ENCODE peak calls at places on chromosomes 1 and 21, in seven cellular contexts. X is CD8-positive, alpha-beta memory T cell; W is tibial artery; O is lower lobe of right lung; A is Panc1; N is spleen; R is lung. T is an unnamed sample. For H3K4me1, the result is how much of the 10 kb centered on the place peaks cover.

GRCh38 chr21:42527489-42528158 is 14.0 kb downstream of the SLC37A1 start:
- DNase-seq in X (peak), W (no peak), O (no peak), A (no peak), N (no peak), R (no peak), T (no peak)

GRCh38 chr1:40381268-40382109 is 8.0 kb downstream of the SMAP2 start:
- DNase-seq in X (peak), W (no peak), O (no peak), A (no peak), N (no peak), R (no peak), T (no peak)

GRCh38 chr1:14803002-14803789 is 204.7 kb downstream of the KAZN start:
- DNase-seq in X (no peak), W (no peak), O (peak), A (no peak), N (peak), R (no peak), T (no peak)

GRCh38 chr1:17122449-17123194 is 3.4 kb upstream of the PADI2 start:
- DNase-seq in X (no peak), W (no peak), O (no peak), A (no peak), N (peak), R (no peak), T (no peak)

GRCh38 chr1:209590405-209590804 is 6.9 kb downstream of the CAMK1G start:
- DNase-seq in X (no peak), W (no peak), O (no peak), A (no peak), N (no peak), R (no peak), T (peak)

GRCh38 chr1:61828814-61829213 is 86.5 kb downstream of the PATJ start:
- DNase-seq in X (no peak), W (no peak), O (no peak), A (no peak), N (no peak), R (no peak), T (no peak)

GRCh38 chr1:171913385-171913784 is 72.1 kb downstream of the DNM3 start:
- DNase-seq in X (no peak), W (no peak), O (no peak), A (no peak), N (no peak), R (no peak), T (no peak)

GRCh38 chr1:91130256-91130985 is 108.6 kb upstream of the ZNF644 start:
- DNase-seq in X (no peak), W (no peak), O (no peak), A (no peak), N (no peak), R (no peak), T (no peak)

GRCh38 chr1:87325982-87326738 is 2.5 kb upstream of the LMO4 start:
- DNase-seq in X (peak), W (no peak), O (no peak), A (peak), N (no peak), R (peak), T (no peak)

GRCh38 chr1:42152119-42152518 is 1.1 kb upstream of the GUCA2B start:
- DNase-seq in X (no peak), W (no peak), O (no peak), A (no peak), N (no peak), R (no peak), T (no peak)

GRCh38 chr1:66777846-66778245 is 23.2 kb downstream of the INSL5 start:
- DNase-seq in X (no peak), W (no peak), O (no peak), A (no peak), N (no peak), R (no peak), T (no peak)

GRCh38 chr1:203025721-203026665 is at the start of gene PPFIA4:
- DNase-seq in X (peak), W (peak), O (peak), A (peak), N (peak), R (peak), T (peak)

GRCh38 chr1:234322979-234323378 is 50.3 kb upstream of the COA6 start:
- DNase-seq in X (no peak), W (no peak), O (peak), A (no peak), N (peak), R (no peak), T (no peak)

GRCh38 chr1:223683586-223684487 is 18.3 kb upstream of the CAPN8 start:
- DNase-seq in X (peak), W (no peak), O (no peak), A (peak), N (no peak), R (peak), T (peak)

GRCh38 chr1:30881266-30882181 is 27.0 kb downstream of the SDC3 start:
- DNase-seq in X (no peak), W (no peak), O (no peak), A (no peak), N (peak), R (no peak), T (no peak)

GRCh38 chr1:32273389-32274208 is 18.3 kb upstream of the HDAC1 start:
- DNase-seq in X (peak), W (no peak), O (no peak), A (no peak), N (peak), R (no peak), T (peak)

GRCh38 chr1:168488153-168488552 is 55.6 kb downstream of the XCL2 start:
- DNase-seq in X (no peak), W (peak), O (no peak), A (no peak), N (no peak), R (no peak), T (peak)

GRCh38 chr1:202805886-202806511 is 2.2 kb downstream of the KDM5B start:
- DNase-seq in X (no peak), W (no peak), O (no peak), A (no peak), N (no peak), R (no peak), T (no peak)

GRCh38 chr1:181768930-181769280 is 285.6 kb downstream of the CACNA1E start:
- DNase-seq in X (no peak), W (no peak), O (no peak), A (no peak), N (no peak), R (no peak), T (no peak)

GRCh38 chr1:179817056-179817455 is 60.5 kb downstream of the TOR1AIP2 start:
- DNase-seq in X (no peak), W (peak), O (no peak), A (no peak), N (peak), R (no peak), T (no peak)

GRCh38 chr1:206469933-206470691 is at the start of gene IKBKE:
- DNase-seq in X (peak), W (peak), O (peak), A (no peak), N (peak), R (peak), T (peak)

GRCh38 chr1:210663730-210664573 is 335.2 kb downstream of the HHAT start:
- DNase-seq in X (no peak), W (no peak), O (no peak), A (no peak), N (no peak), R (no peak), T (no peak)

GRCh38 chr1:37474697-37475379 is 458 bp downstream of the ZC3H12A start:
- DNase-seq in X (no peak), W (no peak), O (peak), A (no peak), N (peak), R (no peak), T (peak)

GRCh38 chr1:232868793-232869491 is 63.7 kb downstream of the MAP10 start:
- DNase-seq in X (no peak), W (peak), O (no peak), A (no peak), N (no peak), R (peak), T (peak)

GRCh38 chr1:221884821-221885220 is 142.9 kb upstream of the DUSP10 start:
- DNase-seq in X (no peak), W (no peak), O (no peak), A (no peak), N (no peak), R (no peak), T (no peak)

GRCh38 chr1:5856246-5856815 is 135.9 kb downstream of the NPHP4 start:
- DNase-seq in X (no peak), W (no peak), O (no peak), A (no peak), N (no peak), R (no peak), T (no peak)

GRCh38 chr1:201013991-201014815 is 9.3 kb downstream of the KIF21B start:
- DNase-seq in X (no peak), W (no peak), O (peak), A (no peak), N (peak), R (no peak), T (peak)

GRCh38 chr21:19343711-19344110 is 940.1 kb upstream of the TMPRSS15 start:
- DNase-seq in X (no peak), W (no peak), O (no peak), A (no peak), N (no peak), R (no peak), T (no peak)

GRCh38 chr1:204230211-204230610 is 16.4 kb upstream of the GOLT1A start:
- DNase-seq in X (no peak), W (no peak), O (no peak), A (no peak), N (no peak), R (no peak), T (no peak)

GRCh38 chr1:4494558-4494957 is 159.9 kb upstream of the AJAP1 start:
- DNase-seq in X (no peak), W (no peak), O (no peak), A (no peak), N (no peak), R (no peak), T (no peak)

GRCh38 chr1:156876281-156876680 is 15.6 kb downstream of the NTRK1 start:
- DNase-seq in X (no peak), W (no peak), O (no peak), A (no peak), N (no peak), R (no peak), T (no peak)

GRCh38 chr1:210646258-210646616 is 317.5 kb downstream of the HHAT start:
- DNase-seq in X (no peak), W (no peak), O (no peak), A (no peak), N (no peak), R (no peak), T (no peak)

GRCh38 chr1:94434339-94435092 is 16.3 kb downstream of the ABCD3 start:
- DNase-seq in X (no peak), W (no peak), O (no peak), A (no peak), N (no peak), R (no peak), T (no peak)

GRCh38 chr21:31064803-31065202 is 26.5 kb upstream of the KRTAP19-8 start:
- DNase-seq in X (no peak), W (no peak), O (no peak), A (no peak), N (no peak), R (no peak), T (no peak)

GRCh38 chr1:91557826-91558225 is 57.2 kb downstream of the CDC7 start:
- DNase-seq in X (no peak), W (no peak), O (no peak), A (no peak), N (no peak), R (no peak), T (no peak)

GRCh38 chr1:226548281-226549093 is at the start of gene STUM:
- DNase-seq in X (no peak), W (peak), O (no peak), A (no peak), N (no peak), R (no peak), T (peak)

GRCh38 chr1:41580021-41580420 is 95.5 kb upstream of the EDN2 start:
- DNase-seq in X (no peak), W (no peak), O (no peak), A (no peak), N (no peak), R (no peak), T (no peak)

GRCh38 chr1:200483491-200484143 is 73.8 kb upstream of the ZNF281 start:
- DNase-seq in X (no peak), W (no peak), O (no peak), A (peak), N (no peak), R (peak), T (no peak)

DNA sequence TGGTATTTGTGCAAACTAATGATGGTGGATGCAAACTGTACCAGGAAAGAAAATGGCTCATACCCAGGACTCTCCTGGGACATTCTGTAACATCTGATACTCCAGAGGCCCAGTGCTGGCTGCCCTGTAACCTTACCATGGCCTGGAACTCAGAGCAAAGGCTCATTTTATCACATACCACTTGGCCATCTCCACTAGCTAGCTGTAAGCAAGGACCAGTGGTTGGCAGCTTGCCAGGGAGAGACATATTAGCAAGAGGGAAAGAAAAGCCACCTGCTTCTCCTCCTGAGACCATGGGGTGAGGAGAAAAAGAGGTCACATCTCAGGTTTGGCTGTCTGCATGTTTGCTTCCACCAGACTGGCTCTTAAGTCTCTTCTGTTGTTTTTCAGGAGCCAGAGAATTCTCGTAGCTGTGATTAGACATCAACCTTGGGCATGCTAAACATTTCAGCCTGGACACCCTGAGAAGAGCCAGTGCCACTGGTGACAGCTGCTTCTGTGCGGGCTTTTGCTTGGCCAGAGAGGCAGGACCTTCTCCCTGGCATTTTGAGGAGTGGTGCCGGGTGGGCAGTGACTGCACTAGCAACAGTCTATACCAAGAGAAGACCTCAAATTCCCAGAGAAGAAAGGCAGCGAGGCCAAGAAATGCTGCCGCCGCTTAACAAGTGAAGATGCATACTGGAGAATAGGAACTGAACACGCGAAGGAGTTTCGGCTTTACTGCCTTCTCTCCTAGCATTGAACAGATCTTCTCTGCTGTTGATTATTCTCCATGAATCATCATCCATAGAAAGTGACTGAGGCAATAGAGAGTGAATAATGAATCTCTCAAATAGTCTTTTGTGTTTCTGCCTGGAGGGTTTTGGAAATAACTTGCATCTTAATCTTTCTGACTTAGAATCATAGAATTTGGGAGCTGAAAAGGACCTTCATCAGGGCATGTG is 6.7 kb upstream of the INKA2 start:
- DNase-seq in X (no peak), W (no peak), O (no peak), A (no peak), N (no peak), R (peak), T (no peak)
- H3K27ac ChIP-seq in X (no peak), W (no peak), O (no peak), A (no peak), N (no peak), R (no peak), T (peak)

DNA sequence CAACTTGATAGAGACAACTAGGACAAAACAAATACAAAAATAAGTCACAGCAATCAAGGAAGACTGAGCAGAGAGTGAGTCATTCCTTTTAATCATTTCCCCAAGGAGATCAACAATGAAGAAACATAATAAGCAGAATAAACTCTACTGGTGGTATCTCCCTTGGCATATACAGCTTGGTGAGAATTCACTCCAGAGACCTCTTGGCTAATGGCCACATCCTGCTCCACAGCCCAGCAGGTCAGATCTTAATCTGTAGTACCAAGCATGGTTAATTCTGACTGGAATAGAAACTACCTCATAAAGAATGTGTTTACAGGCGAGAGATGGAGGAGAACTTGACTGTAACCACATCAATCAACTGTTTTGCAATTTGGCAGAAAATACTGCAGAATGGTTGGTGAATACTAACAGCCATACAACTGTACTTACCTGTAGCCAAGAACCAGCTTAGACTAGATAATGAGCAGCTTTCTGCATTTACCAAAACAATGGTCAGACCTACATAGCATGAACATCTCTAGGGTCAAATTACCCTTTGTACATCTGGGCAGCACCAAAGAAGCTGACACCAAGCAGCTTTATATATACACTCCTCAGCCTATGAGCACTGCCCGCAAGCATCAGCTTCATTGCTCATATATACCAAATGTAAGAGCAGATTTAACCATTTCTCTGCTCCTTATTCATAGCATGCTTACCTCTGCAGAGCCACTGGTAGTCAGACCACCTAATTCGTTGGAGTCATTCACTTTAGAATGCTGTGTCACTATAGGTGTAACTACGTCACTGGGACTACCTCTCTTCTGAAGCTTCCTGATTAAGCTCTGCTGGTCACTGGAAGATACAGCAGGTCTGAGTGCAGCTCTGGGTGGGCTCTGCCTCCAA is 51.0 kb downstream of the KIAA0319L start:
- DNase-seq in X (peak), W (no peak), O (no peak), A (no peak), N (no peak), R (no peak), T (peak)
- H3K4me3 ChIP-seq in X (peak), W (no peak), O (no peak), A (no peak), N (no peak), R (no peak), T (no peak)

GRCh38 chr1:8706995-8707396 is 110.4 kb downstream of the RERE start:
- DNase-seq in X (no peak), W (no peak), O (no peak), A (no peak), N (no peak), R (no peak), T (no peak)
- H3K4me1 ChIP-seq in X (under half), W (under half), O (under half), A (half or more), N (under half), R (under half), T (under half)

GRCh38 chr1:85243336-85243735 is 16.1 kb downstream of the C1orf52 start:
- DNase-seq in X (no peak), W (no peak), O (no peak), A (no peak), N (no peak), R (no peak), T (no peak)

GRCh38 chr1:85237613-85238012 is 21.8 kb downstream of the C1orf52 start:
- DNase-seq in X (no peak), W (no peak), O (no peak), A (no peak), N (no peak), R (no peak), T (no peak)

GRCh38 chr1:85240174-85240601 is 19.3 kb downstream of the C1orf52 start:
- DNase-seq in X (no peak), W (no peak), O (no peak), A (no peak), N (no peak), R (no peak), T (no peak)

GRCh38 chr1:85244271-85245053 is 15.0 kb downstream of the C1orf52 start:
- DNase-seq in X (no peak), W (no peak), O (no peak), A (no peak), N (no peak), R (no peak), T (no peak)

DNA sequence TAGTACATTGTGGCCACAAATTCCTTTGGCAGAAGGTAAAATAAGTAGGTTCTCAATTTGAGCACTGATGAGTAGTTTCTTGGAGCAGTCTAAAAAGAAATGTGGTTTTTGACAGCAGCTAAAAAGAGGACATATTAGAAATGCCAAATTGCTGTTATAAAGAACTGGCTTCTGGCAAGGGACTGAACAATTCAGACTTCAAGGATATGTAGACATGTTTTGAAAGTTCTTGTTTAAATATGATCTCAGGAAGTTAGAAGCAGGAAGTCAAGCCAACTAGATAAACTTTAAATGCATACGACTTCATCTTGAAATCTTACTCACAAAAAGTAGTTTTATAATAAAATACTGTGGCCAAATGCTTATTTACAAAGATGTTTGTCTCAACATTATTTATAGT is 18.8 kb downstream of the C1orf52 start:
- DNase-seq in X (no peak), W (no peak), O (no peak), A (no peak), N (no peak), R (no peak), T (no peak)
- H3K27ac ChIP-seq in X (no peak), W (peak), O (peak), A (no peak), N (no peak), R (no peak), T (no peak)

GRCh38 chr21:38696617-38697016 is 109.1 kb upstream of the ETS2 start:
- DNase-seq in X (no peak), W (no peak), O (no peak), A (no peak), N (no peak), R (no peak), T (no peak)
- H3K4me3 ChIP-seq in X (no peak), W (no peak), O (no peak), A (no peak), N (no peak), R (no peak), T (no peak)

DNA sequence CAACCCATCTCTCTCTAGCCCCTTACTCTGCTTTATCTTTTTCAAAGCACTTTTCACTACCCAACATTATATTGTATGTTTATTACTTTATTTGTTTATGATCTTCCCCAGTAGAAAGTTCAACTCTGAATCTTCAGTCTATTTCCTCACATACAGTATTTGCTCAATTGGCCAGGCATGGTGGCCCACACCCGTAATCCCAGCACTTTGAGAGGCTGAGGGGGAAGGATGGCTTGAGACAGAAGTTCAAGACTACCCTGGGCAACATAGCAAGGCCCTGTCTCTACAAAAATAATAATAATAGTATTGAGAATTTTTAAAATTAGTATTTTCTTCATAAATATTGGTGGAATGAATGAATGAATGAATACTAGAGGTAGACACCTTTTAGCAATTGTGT is 1.2 kb downstream of the STPG1 start:
- DNase-seq in X (no peak), W (no peak), O (no peak), A (no peak), N (no peak), R (no peak), T (no peak)
- H3K4me1 ChIP-seq in X (under half), W (under half), O (under half), A (under half), N (under half), R (under half), T (under half)

T was measured in right cardiac atrium.